ENCODE peak calls at places on chromosome 7, in nine cellular contexts. One of them, this sample, is unnamed.

GRCh38 chr7:132140341-132140740 is 435.9 kb downstream of the PLXNA4 start:
- DNase-seq in activated T-cell treated with anti-CD3 and anti-CD28 coated beads, Interleukin-2, amount 50 U/mL, for 24 hours: no peak
- DNase-seq in OCI-M1: no peak
- DNase-seq in SJSA1: no peak
- DNase-seq in GM12892: no peak
- DNase-seq in naive B cell: no peak
- DNase-seq in kidney epithelial cell: no peak
- DNase-seq in colonic mucosa: no peak
- DNase-seq in GM06990: no peak
- DNase-seq in this sample: no peak

GRCh38 chr7:114819629-114820362 is 102.1 kb upstream of the MDFIC start:
- DNase-seq in SJSA1: peak
- DNase-seq in naive B cell: no peak
- DNase-seq in OCI-M1: no peak
- DNase-seq in kidney epithelial cell: peak
- DNase-seq in GM12892: no peak
- DNase-seq in GM06990: no peak
- DNase-seq in colonic mucosa: no peak
- DNase-seq in activated T-cell treated with anti-CD3 and anti-CD28 coated beads, Interleukin-2, amount 50 U/mL, for 24 hours: no peak
- DNase-seq in this sample: no peak

GRCh38 chr7:84412161-84412969 is 217.8 kb upstream of the SEMA3A start:
- DNase-seq in naive B cell: no peak
- DNase-seq in GM12892: no peak
- DNase-seq in GM06990: no peak
- DNase-seq in SJSA1: peak
- DNase-seq in colonic mucosa: no peak
- DNase-seq in kidney epithelial cell: peak
- DNase-seq in activated T-cell treated with anti-CD3 and anti-CD28 coated beads, Interleukin-2, amount 50 U/mL, for 24 hours: no peak
- DNase-seq in OCI-M1: no peak
- DNase-seq in this sample: peak

GRCh38 chr7:134865001-134865845 is 85.8 kb downstream of the CALD1 start:
- DNase-seq in GM12892: no peak
- DNase-seq in naive B cell: no peak
- DNase-seq in colonic mucosa: no peak
- DNase-seq in OCI-M1: peak
- DNase-seq in activated T-cell treated with anti-CD3 and anti-CD28 coated beads, Interleukin-2, amount 50 U/mL, for 24 hours: no peak
- DNase-seq in kidney epithelial cell: no peak
- DNase-seq in GM06990: no peak
- DNase-seq in SJSA1: peak
- DNase-seq in this sample: no peak

GRCh38 chr7:45460379-45460778 is 113.8 kb upstream of the ADCY1 start:
- DNase-seq in SJSA1: no peak
- DNase-seq in activated T-cell treated with anti-CD3 and anti-CD28 coated beads, Interleukin-2, amount 50 U/mL, for 24 hours: no peak
- DNase-seq in colonic mucosa: no peak
- DNase-seq in kidney epithelial cell: no peak
- DNase-seq in GM12892: no peak
- DNase-seq in naive B cell: no peak
- DNase-seq in OCI-M1: no peak
- DNase-seq in GM06990: no peak
- DNase-seq in this sample: no peak

GRCh38 chr7:7099584-7100014 is 82.7 kb upstream of the C1GALT1 start:
- DNase-seq in GM12892: no peak
- DNase-seq in activated T-cell treated with anti-CD3 and anti-CD28 coated beads, Interleukin-2, amount 50 U/mL, for 24 hours: no peak
- DNase-seq in SJSA1: peak
- DNase-seq in naive B cell: no peak
- DNase-seq in kidney epithelial cell: peak
- DNase-seq in GM06990: no peak
- DNase-seq in colonic mucosa: peak
- DNase-seq in OCI-M1: peak
- DNase-seq in this sample: no peak

GRCh38 chr7:150818971-150819370 is 18.4 kb downstream of the TMEM176A start:
- DNase-seq in activated T-cell treated with anti-CD3 and anti-CD28 coated beads, Interleukin-2, amount 50 U/mL, for 24 hours: no peak
- DNase-seq in GM06990: no peak
- DNase-seq in kidney epithelial cell: no peak
- DNase-seq in naive B cell: no peak
- DNase-seq in colonic mucosa: no peak
- DNase-seq in OCI-M1: no peak
- DNase-seq in SJSA1: no peak
- DNase-seq in GM12892: no peak
- DNase-seq in this sample: no peak

GRCh38 chr7:18570890-18571478 is 75.4 kb downstream of the HDAC9 start:
- DNase-seq in GM06990: no peak
- DNase-seq in OCI-M1: peak
- DNase-seq in kidney epithelial cell: no peak
- DNase-seq in colonic mucosa: no peak
- DNase-seq in naive B cell: no peak
- DNase-seq in SJSA1: peak
- DNase-seq in GM12892: no peak
- DNase-seq in activated T-cell treated with anti-CD3 and anti-CD28 coated beads, Interleukin-2, amount 50 U/mL, for 24 hours: no peak
- DNase-seq in this sample: no peak

GRCh38 chr7:151426486-151426905 is 13.4 kb downstream of the CRYGN start:
- DNase-seq in GM06990: no peak
- DNase-seq in naive B cell: no peak
- DNase-seq in colonic mucosa: peak
- DNase-seq in activated T-cell treated with anti-CD3 and anti-CD28 coated beads, Interleukin-2, amount 50 U/mL, for 24 hours: peak
- DNase-seq in OCI-M1: no peak
- DNase-seq in kidney epithelial cell: no peak
- DNase-seq in SJSA1: peak
- DNase-seq in GM12892: no peak
- DNase-seq in this sample: no peak

GRCh38 chr7:77831481-77831880 is 32.9 kb downstream of the PHTF2 start:
- DNase-seq in GM12892: no peak
- DNase-seq in activated T-cell treated with anti-CD3 and anti-CD28 coated beads, Interleukin-2, amount 50 U/mL, for 24 hours: no peak
- DNase-seq in GM06990: no peak
- DNase-seq in naive B cell: no peak
- DNase-seq in kidney epithelial cell: no peak
- DNase-seq in SJSA1: no peak
- DNase-seq in colonic mucosa: no peak
- DNase-seq in OCI-M1: no peak
- DNase-seq in this sample: no peak

GRCh38 chr7:138125119-138125518 is 48.9 kb downstream of the AKR1D1 start:
- DNase-seq in naive B cell: no peak
- DNase-seq in kidney epithelial cell: no peak
- DNase-seq in OCI-M1: peak
- DNase-seq in GM12892: no peak
- DNase-seq in GM06990: no peak
- DNase-seq in SJSA1: no peak
- DNase-seq in colonic mucosa: no peak
- DNase-seq in activated T-cell treated with anti-CD3 and anti-CD28 coated beads, Interleukin-2, amount 50 U/mL, for 24 hours: no peak
- DNase-seq in this sample: no peak

GRCh38 chr7:16062269-16062668 is 359.1 kb downstream of the CRPPA start:
- DNase-seq in OCI-M1: no peak
- DNase-seq in kidney epithelial cell: no peak
- DNase-seq in colonic mucosa: no peak
- DNase-seq in SJSA1: no peak
- DNase-seq in GM12892: no peak
- DNase-seq in naive B cell: no peak
- DNase-seq in activated T-cell treated with anti-CD3 and anti-CD28 coated beads, Interleukin-2, amount 50 U/mL, for 24 hours: no peak
- DNase-seq in GM06990: no peak
- DNase-seq in this sample: no peak

GRCh38 chr7:40851001-40851400 is 716.2 kb downstream of the SUGCT start:
- DNase-seq in activated T-cell treated with anti-CD3 and anti-CD28 coated beads, Interleukin-2, amount 50 U/mL, for 24 hours: no peak
- DNase-seq in kidney epithelial cell: no peak
- DNase-seq in GM06990: no peak
- DNase-seq in GM12892: no peak
- DNase-seq in OCI-M1: no peak
- DNase-seq in SJSA1: no peak
- DNase-seq in naive B cell: no peak
- DNase-seq in colonic mucosa: no peak
- DNase-seq in this sample: no peak

GRCh38 chr7:21059069-21059468 is 272.4 kb upstream of the SP8 start:
- DNase-seq in SJSA1: no peak
- DNase-seq in kidney epithelial cell: no peak
- DNase-seq in OCI-M1: no peak
- DNase-seq in GM06990: no peak
- DNase-seq in GM12892: no peak
- DNase-seq in activated T-cell treated with anti-CD3 and anti-CD28 coated beads, Interleukin-2, amount 50 U/mL, for 24 hours: no peak
- DNase-seq in colonic mucosa: no peak
- DNase-seq in naive B cell: no peak
- DNase-seq in this sample: no peak

GRCh38 chr7:81150951-81151361 is 232.1 kb upstream of the SEMA3C start:
- DNase-seq in activated T-cell treated with anti-CD3 and anti-CD28 coated beads, Interleukin-2, amount 50 U/mL, for 24 hours: no peak
- DNase-seq in naive B cell: no peak
- DNase-seq in kidney epithelial cell: no peak
- DNase-seq in colonic mucosa: no peak
- DNase-seq in GM12892: no peak
- DNase-seq in GM06990: no peak
- DNase-seq in OCI-M1: peak
- DNase-seq in SJSA1: no peak
- DNase-seq in this sample: no peak

GRCh38 chr7:139618482-139619366 is 95.2 kb downstream of the CLEC2L start:
- DNase-seq in activated T-cell treated with anti-CD3 and anti-CD28 coated beads, Interleukin-2, amount 50 U/mL, for 24 hours: peak
- DNase-seq in GM12892: no peak
- DNase-seq in colonic mucosa: peak
- DNase-seq in SJSA1: peak
- DNase-seq in GM06990: no peak
- DNase-seq in OCI-M1: no peak
- DNase-seq in naive B cell: no peak
- DNase-seq in kidney epithelial cell: no peak
- DNase-seq in this sample: no peak

GRCh38 chr7:7670490-7670889 is 29.9 kb downstream of the UMAD1 start:
- DNase-seq in activated T-cell treated with anti-CD3 and anti-CD28 coated beads, Interleukin-2, amount 50 U/mL, for 24 hours: no peak
- DNase-seq in colonic mucosa: no peak
- DNase-seq in OCI-M1: no peak
- DNase-seq in SJSA1: no peak
- DNase-seq in GM12892: no peak
- DNase-seq in naive B cell: no peak
- DNase-seq in kidney epithelial cell: no peak
- DNase-seq in GM06990: no peak
- DNase-seq in this sample: no peak

GRCh38 chr7:125814030-125814535 is 884.5 kb upstream of the POT1 start:
- DNase-seq in OCI-M1: no peak
- DNase-seq in activated T-cell treated with anti-CD3 and anti-CD28 coated beads, Interleukin-2, amount 50 U/mL, for 24 hours: no peak
- DNase-seq in kidney epithelial cell: no peak
- DNase-seq in colonic mucosa: no peak
- DNase-seq in GM12892: no peak
- DNase-seq in SJSA1: peak
- DNase-seq in naive B cell: no peak
- DNase-seq in GM06990: no peak
- DNase-seq in this sample: no peak

GRCh38 chr7:14403587-14403986 is 414.1 kb upstream of the ETV1 start:
- DNase-seq in kidney epithelial cell: no peak
- DNase-seq in activated T-cell treated with anti-CD3 and anti-CD28 coated beads, Interleukin-2, amount 50 U/mL, for 24 hours: no peak
- DNase-seq in OCI-M1: no peak
- DNase-seq in GM12892: no peak
- DNase-seq in naive B cell: no peak
- DNase-seq in SJSA1: no peak
- DNase-seq in colonic mucosa: no peak
- DNase-seq in GM06990: no peak
- DNase-seq in this sample: no peak

GRCh38 chr7:149214020-149214720 is 18.8 kb downstream of the ZNF282 start:
- DNase-seq in GM06990: no peak
- DNase-seq in kidney epithelial cell: no peak
- DNase-seq in colonic mucosa: no peak
- DNase-seq in SJSA1: no peak
- DNase-seq in naive B cell: no peak
- DNase-seq in activated T-cell treated with anti-CD3 and anti-CD28 coated beads, Interleukin-2, amount 50 U/mL, for 24 hours: no peak
- DNase-seq in OCI-M1: no peak
- DNase-seq in GM12892: no peak
- DNase-seq in this sample: no peak

GRCh38 chr7:47404005-47404404 is 177.9 kb downstream of the TNS3 start:
- DNase-seq in colonic mucosa: no peak
- DNase-seq in GM12892: no peak
- DNase-seq in SJSA1: no peak
- DNase-seq in naive B cell: no peak
- DNase-seq in activated T-cell treated with anti-CD3 and anti-CD28 coated beads, Interleukin-2, amount 50 U/mL, for 24 hours: no peak
- DNase-seq in OCI-M1: no peak
- DNase-seq in kidney epithelial cell: no peak
- DNase-seq in GM06990: no peak
- DNase-seq in this sample: no peak

GRCh38 chr7:149501651-149502050 is 4.0 kb upstream of the ZNF746 start:
- DNase-seq in SJSA1: no peak
- DNase-seq in GM12892: no peak
- DNase-seq in GM06990: no peak
- DNase-seq in naive B cell: no peak
- DNase-seq in colonic mucosa: no peak
- DNase-seq in activated T-cell treated with anti-CD3 and anti-CD28 coated beads, Interleukin-2, amount 50 U/mL, for 24 hours: no peak
- DNase-seq in kidney epithelial cell: no peak
- DNase-seq in OCI-M1: no peak
- DNase-seq in this sample: no peak

GRCh38 chr7:45919231-45919825 is 1.7 kb downstream of the IGFBP3 start:
- DNase-seq in GM12892: no peak
- DNase-seq in naive B cell: no peak
- DNase-seq in activated T-cell treated with anti-CD3 and anti-CD28 coated beads, Interleukin-2, amount 50 U/mL, for 24 hours: no peak
- DNase-seq in OCI-M1: no peak
- DNase-seq in GM06990: no peak
- DNase-seq in colonic mucosa: no peak
- DNase-seq in kidney epithelial cell: no peak
- DNase-seq in SJSA1: no peak
- DNase-seq in this sample: no peak

GRCh38 chr7:31767686-31768358 is 80.8 kb downstream of the PPP1R17 start:
- DNase-seq in activated T-cell treated with anti-CD3 and anti-CD28 coated beads, Interleukin-2, amount 50 U/mL, for 24 hours: no peak
- DNase-seq in naive B cell: no peak
- DNase-seq in SJSA1: no peak
- DNase-seq in GM12892: no peak
- DNase-seq in kidney epithelial cell: no peak
- DNase-seq in GM06990: no peak
- DNase-seq in colonic mucosa: no peak
- DNase-seq in OCI-M1: no peak
- DNase-seq in this sample: no peak

GRCh38 chr7:5426226-5426475 is 2.5 kb upstream of the TNRC18 start:
- DNase-seq in SJSA1: no peak
- DNase-seq in OCI-M1: no peak
- DNase-seq in activated T-cell treated with anti-CD3 and anti-CD28 coated beads, Interleukin-2, amount 50 U/mL, for 24 hours: no peak
- DNase-seq in GM12892: no peak
- DNase-seq in colonic mucosa: no peak
- DNase-seq in GM06990: no peak
- DNase-seq in naive B cell: no peak
- DNase-seq in kidney epithelial cell: no peak
- DNase-seq in this sample: no peak

GRCh38 chr7:16926283-16926682 is 44.5 kb upstream of the AGR3 start:
- DNase-seq in colonic mucosa: peak
- DNase-seq in kidney epithelial cell: no peak
- DNase-seq in activated T-cell treated with anti-CD3 and anti-CD28 coated beads, Interleukin-2, amount 50 U/mL, for 24 hours: no peak
- DNase-seq in naive B cell: no peak
- DNase-seq in SJSA1: peak
- DNase-seq in GM12892: no peak
- DNase-seq in OCI-M1: peak
- DNase-seq in GM06990: no peak
- DNase-seq in this sample: no peak

GRCh38 chr7:139054101-139054500 is 18.3 kb upstream of the ZC3HAV1L start:
- DNase-seq in GM06990: no peak
- DNase-seq in activated T-cell treated with anti-CD3 and anti-CD28 coated beads, Interleukin-2, amount 50 U/mL, for 24 hours: no peak
- DNase-seq in colonic mucosa: no peak
- DNase-seq in kidney epithelial cell: no peak
- DNase-seq in GM12892: no peak
- DNase-seq in OCI-M1: no peak
- DNase-seq in naive B cell: no peak
- DNase-seq in SJSA1: no peak
- DNase-seq in this sample: no peak

This sample was measured in NCI-H1417 treated with DMSO at 0.1 percent for 48 hours.